ENCODE peak calls at places on chromosomes 6 and 20, in ten cellular contexts. One of them, this sample, is unnamed.
A peak's percentile ranks its signal among the peaks of the same experiment; 100 is the strongest.

GRCh38 chr20:51563597-51564332 is 21.2 kb upstream of the NFATC2 start:
- DNase-seq in ovary: peak; percentile 74
- DNase-seq in effector memory CD4-positive, alpha-beta T cell: no peak
- DNase-seq in GM23338: peak; percentile 79
- DNase-seq in Panc1: peak; percentile 51
- DNase-seq in fibroblast of lung: peak; percentile 90
- DNase-seq in breast epithelium: no peak
- DNase-seq in cardiac muscle cell: peak; percentile 88
- DNase-seq in CD8-positive, alpha-beta memory T cell: no peak
- DNase-seq in left ventricle myocardium inferior: peak; percentile 67
- DNase-seq in this sample: peak; percentile 58

GRCh38 chr20:17631576-17632319 is 50.3 kb downstream of the RRBP1 start:
- DNase-seq in ovary: no peak
- DNase-seq in effector memory CD4-positive, alpha-beta T cell: no peak
- DNase-seq in GM23338: no peak
- DNase-seq in Panc1: no peak
- DNase-seq in fibroblast of lung: no peak
- DNase-seq in breast epithelium: no peak
- DNase-seq in cardiac muscle cell: no peak
- DNase-seq in CD8-positive, alpha-beta memory T cell: no peak
- DNase-seq in left ventricle myocardium inferior: no peak
- DNase-seq in this sample: no peak

GRCh38 chr20:48338717-48339116 is 489.1 kb downstream of the PREX1 start:
- DNase-seq in ovary: no peak
- DNase-seq in effector memory CD4-positive, alpha-beta T cell: no peak
- DNase-seq in GM23338: no peak
- DNase-seq in Panc1: no peak
- DNase-seq in fibroblast of lung: peak; percentile 96
- DNase-seq in breast epithelium: no peak
- DNase-seq in cardiac muscle cell: peak; percentile 81
- DNase-seq in CD8-positive, alpha-beta memory T cell: no peak
- DNase-seq in left ventricle myocardium inferior: no peak
- DNase-seq in this sample: no peak

GRCh38 chr20:25242231-25242630 is 5.7 kb upstream of the PYGB start:
- DNase-seq in ovary: no peak
- DNase-seq in effector memory CD4-positive, alpha-beta T cell: no peak
- DNase-seq in GM23338: no peak
- DNase-seq in Panc1: no peak
- DNase-seq in fibroblast of lung: no peak
- DNase-seq in breast epithelium: no peak
- DNase-seq in cardiac muscle cell: no peak
- DNase-seq in CD8-positive, alpha-beta memory T cell: no peak
- DNase-seq in left ventricle myocardium inferior: no peak
- DNase-seq in this sample: no peak

GRCh38 chr6:32129297-32130088 is 595 bp downstream of the FKBPL start:
- DNase-seq in ovary: peak; percentile 54
- DNase-seq in effector memory CD4-positive, alpha-beta T cell: no peak
- DNase-seq in GM23338: no peak
- DNase-seq in Panc1: no peak
- DNase-seq in fibroblast of lung: no peak
- DNase-seq in breast epithelium: no peak
- DNase-seq in cardiac muscle cell: no peak
- DNase-seq in CD8-positive, alpha-beta memory T cell: no peak
- DNase-seq in left ventricle myocardium inferior: no peak
- DNase-seq in this sample: no peak

GRCh38 chr20:18750735-18751134 is 62.8 kb upstream of the SCP2D1 start:
- DNase-seq in ovary: no peak
- DNase-seq in effector memory CD4-positive, alpha-beta T cell: no peak
- DNase-seq in GM23338: no peak
- DNase-seq in Panc1: no peak
- DNase-seq in fibroblast of lung: no peak
- DNase-seq in breast epithelium: no peak
- DNase-seq in cardiac muscle cell: no peak
- DNase-seq in CD8-positive, alpha-beta memory T cell: no peak
- DNase-seq in left ventricle myocardium inferior: no peak
- DNase-seq in this sample: no peak

GRCh38 chr6:13985663-13986325 is 61.0 kb downstream of the RNF182 start:
- DNase-seq in ovary: no peak
- DNase-seq in effector memory CD4-positive, alpha-beta T cell: no peak
- DNase-seq in GM23338: no peak
- DNase-seq in Panc1: no peak
- DNase-seq in fibroblast of lung: no peak
- DNase-seq in breast epithelium: no peak
- DNase-seq in cardiac muscle cell: no peak
- DNase-seq in CD8-positive, alpha-beta memory T cell: no peak
- DNase-seq in left ventricle myocardium inferior: no peak
- DNase-seq in this sample: no peak

GRCh38 chr20:17622086-17622850 is 52.4 kb downstream of the DSTN start:
- DNase-seq in ovary: no peak
- DNase-seq in effector memory CD4-positive, alpha-beta T cell: no peak
- DNase-seq in GM23338: no peak
- DNase-seq in Panc1: no peak
- DNase-seq in fibroblast of lung: no peak
- DNase-seq in breast epithelium: no peak
- DNase-seq in cardiac muscle cell: no peak
- DNase-seq in CD8-positive, alpha-beta memory T cell: peak; percentile 39
- DNase-seq in left ventricle myocardium inferior: peak; percentile 9
- DNase-seq in this sample: no peak

GRCh38 chr6:100446115-100446921 is 18.4 kb downstream of the SIM1 start:
- DNase-seq in ovary: no peak
- DNase-seq in effector memory CD4-positive, alpha-beta T cell: no peak
- DNase-seq in GM23338: peak; percentile 65
- DNase-seq in Panc1: no peak
- DNase-seq in fibroblast of lung: no peak
- DNase-seq in breast epithelium: no peak
- DNase-seq in cardiac muscle cell: no peak
- DNase-seq in CD8-positive, alpha-beta memory T cell: no peak
- DNase-seq in left ventricle myocardium inferior: no peak
- DNase-seq in this sample: no peak

GRCh38 chr6:7195330-7196018 is 87.7 kb downstream of the RREB1 start:
- DNase-seq in ovary: no peak
- DNase-seq in effector memory CD4-positive, alpha-beta T cell: no peak
- DNase-seq in GM23338: peak; percentile 25
- DNase-seq in Panc1: no peak
- DNase-seq in fibroblast of lung: peak; percentile 53
- DNase-seq in breast epithelium: no peak
- DNase-seq in cardiac muscle cell: no peak
- DNase-seq in CD8-positive, alpha-beta memory T cell: no peak
- DNase-seq in left ventricle myocardium inferior: no peak
- DNase-seq in this sample: no peak

DNA sequence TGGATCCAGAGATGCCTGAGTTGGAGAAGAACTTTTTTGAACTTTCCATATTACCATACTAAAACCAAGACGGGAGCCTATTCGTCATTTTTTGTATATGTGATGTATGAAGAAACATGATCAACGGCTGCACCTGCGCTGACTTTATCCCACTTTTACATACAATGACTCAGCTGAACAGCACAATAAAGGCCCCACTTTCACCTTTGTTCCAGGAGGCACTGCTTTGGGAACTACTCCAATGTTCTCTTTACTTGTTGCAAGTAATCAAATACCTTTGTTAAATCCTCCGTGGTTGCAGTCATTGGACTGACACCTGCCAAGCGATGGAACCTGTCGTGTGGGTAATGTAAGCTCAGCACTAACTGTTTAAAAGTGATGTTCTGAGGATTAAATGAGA is 17.3 kb upstream of the BTN3A2 start:
- DNase-seq in ovary: no peak
- DNase-seq in effector memory CD4-positive, alpha-beta T cell: no peak
- DNase-seq in GM23338: no peak
- DNase-seq in Panc1: no peak
- DNase-seq in fibroblast of lung: no peak
- DNase-seq in breast epithelium: no peak
- DNase-seq in cardiac muscle cell: no peak
- DNase-seq in CD8-positive, alpha-beta memory T cell: no peak
- DNase-seq in left ventricle myocardium inferior: no peak
- DNase-seq in this sample: no peak
- H3K4me3 ChIP-seq in ovary: no peak overlapping the region
- H3K4me3 ChIP-seq in effector memory CD4-positive, alpha-beta T cell: no peak overlapping the region
- H3K4me3 ChIP-seq in GM23338: no peak overlapping the region
- H3K4me3 ChIP-seq in Panc1: no peak overlapping the region
- H3K4me3 ChIP-seq in fibroblast of lung: no peak overlapping the region
- H3K4me3 ChIP-seq in breast epithelium: no peak overlapping the region
- H3K4me3 ChIP-seq in cardiac muscle cell: no peak overlapping the region
- H3K4me3 ChIP-seq in CD8-positive, alpha-beta memory T cell: no peak overlapping the region
- H3K4me3 ChIP-seq in left ventricle myocardium inferior: no peak overlapping the region
- H3K4me3 ChIP-seq in this sample: no peak overlapping the region

DNA sequence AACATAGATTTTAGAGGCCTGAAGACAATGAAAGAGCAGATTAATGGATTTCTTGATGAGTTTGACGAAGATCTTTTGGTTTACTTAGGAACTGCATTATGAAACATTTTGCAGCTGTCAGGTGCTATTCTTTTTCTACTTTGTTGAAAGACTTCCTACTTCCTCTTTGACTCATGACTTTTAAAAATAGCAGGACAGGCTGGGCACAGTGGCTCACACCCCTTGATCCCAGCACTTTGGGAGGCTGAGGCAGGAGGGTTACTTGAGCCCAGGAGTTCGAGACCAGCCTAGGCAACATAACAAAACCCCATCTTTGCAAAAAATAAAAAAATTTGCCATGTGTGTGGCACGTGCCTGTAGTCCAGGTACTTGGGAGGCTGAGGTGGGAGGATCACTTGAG is 52.0 kb downstream of the ITCH start:
- DNase-seq in ovary: no peak
- DNase-seq in effector memory CD4-positive, alpha-beta T cell: no peak
- DNase-seq in GM23338: no peak
- DNase-seq in Panc1: no peak
- DNase-seq in fibroblast of lung: no peak
- DNase-seq in breast epithelium: no peak
- DNase-seq in cardiac muscle cell: no peak
- DNase-seq in CD8-positive, alpha-beta memory T cell: no peak
- DNase-seq in left ventricle myocardium inferior: no peak
- DNase-seq in this sample: no peak
- H3K36me3 ChIP-seq in ovary: no peaks in the 10 kb centered on the region
- H3K36me3 ChIP-seq in effector memory CD4-positive, alpha-beta T cell: peaks cover 35% of the 10 kb centered on the region
- H3K36me3 ChIP-seq in GM23338: peaks cover 3% of the 10 kb centered on the region
- H3K36me3 ChIP-seq in Panc1: peaks cover 36% of the 10 kb centered on the region
- H3K36me3 ChIP-seq in fibroblast of lung: no peaks in the 10 kb centered on the region
- H3K36me3 ChIP-seq in breast epithelium: peaks cover 4% of the 10 kb centered on the region
- H3K36me3 ChIP-seq in cardiac muscle cell: peaks cover 49% of the 10 kb centered on the region
- H3K36me3 ChIP-seq in CD8-positive, alpha-beta memory T cell: peaks cover 28% of the 10 kb centered on the region
- H3K36me3 ChIP-seq in left ventricle myocardium inferior: peaks cover 71% of the 10 kb centered on the region
- H3K36me3 ChIP-seq in this sample: peaks cover 18% of the 10 kb centered on the region

GRCh38 chr6:126667728-126668127 is 327.8 kb downstream of the CENPW start:
- DNase-seq in ovary: no peak
- DNase-seq in effector memory CD4-positive, alpha-beta T cell: no peak
- DNase-seq in GM23338: no peak
- DNase-seq in Panc1: no peak
- DNase-seq in fibroblast of lung: no peak
- DNase-seq in breast epithelium: no peak
- DNase-seq in cardiac muscle cell: no peak
- DNase-seq in CD8-positive, alpha-beta memory T cell: no peak
- DNase-seq in left ventricle myocardium inferior: no peak
- DNase-seq in this sample: no peak

GRCh38 chr6:126672654-126673053 is 332.7 kb downstream of the CENPW start:
- DNase-seq in ovary: no peak
- DNase-seq in effector memory CD4-positive, alpha-beta T cell: no peak
- DNase-seq in GM23338: no peak
- DNase-seq in Panc1: no peak
- DNase-seq in fibroblast of lung: peak; percentile 36
- DNase-seq in breast epithelium: no peak
- DNase-seq in cardiac muscle cell: peak; percentile 34
- DNase-seq in CD8-positive, alpha-beta memory T cell: no peak
- DNase-seq in left ventricle myocardium inferior: no peak
- DNase-seq in this sample: no peak
- H3K4me3 ChIP-seq in ovary: no peak overlapping the region
- H3K4me3 ChIP-seq in effector memory CD4-positive, alpha-beta T cell: no peak overlapping the region
- H3K4me3 ChIP-seq in GM23338: no peak overlapping the region
- H3K4me3 ChIP-seq in Panc1: no peak overlapping the region
- H3K4me3 ChIP-seq in fibroblast of lung: peak overlapping the region; percentile 17
- H3K4me3 ChIP-seq in breast epithelium: no peak overlapping the region
- H3K4me3 ChIP-seq in cardiac muscle cell: no peak overlapping the region
- H3K4me3 ChIP-seq in CD8-positive, alpha-beta memory T cell: no peak overlapping the region
- H3K4me3 ChIP-seq in left ventricle myocardium inferior: no peak overlapping the region
- H3K4me3 ChIP-seq in this sample: no peak overlapping the region

GRCh38 chr6:18244251-18244650 is 20.1 kb downstream of the DEK start:
- DNase-seq in ovary: no peak
- DNase-seq in effector memory CD4-positive, alpha-beta T cell: no peak
- DNase-seq in GM23338: no peak
- DNase-seq in Panc1: no peak
- DNase-seq in fibroblast of lung: no peak
- DNase-seq in breast epithelium: no peak
- DNase-seq in cardiac muscle cell: no peak
- DNase-seq in CD8-positive, alpha-beta memory T cell: no peak
- DNase-seq in left ventricle myocardium inferior: no peak
- DNase-seq in this sample: no peak

GRCh38 chr6:18242062-18242851 is 22.1 kb downstream of the DEK start:
- DNase-seq in ovary: no peak
- DNase-seq in effector memory CD4-positive, alpha-beta T cell: no peak
- DNase-seq in GM23338: no peak
- DNase-seq in Panc1: no peak
- DNase-seq in fibroblast of lung: peak; percentile 80
- DNase-seq in breast epithelium: no peak
- DNase-seq in cardiac muscle cell: peak; percentile 81
- DNase-seq in CD8-positive, alpha-beta memory T cell: no peak
- DNase-seq in left ventricle myocardium inferior: no peak
- DNase-seq in this sample: no peak

GRCh38 chr6:18241208-18241836 is 23.0 kb downstream of the DEK start:
- DNase-seq in ovary: no peak
- DNase-seq in effector memory CD4-positive, alpha-beta T cell: no peak
- DNase-seq in GM23338: no peak
- DNase-seq in Panc1: no peak
- DNase-seq in fibroblast of lung: peak; percentile 37
- DNase-seq in breast epithelium: no peak
- DNase-seq in cardiac muscle cell: no peak
- DNase-seq in CD8-positive, alpha-beta memory T cell: no peak
- DNase-seq in left ventricle myocardium inferior: no peak
- DNase-seq in this sample: no peak

GRCh38 chr6:18245079-18245478 is 19.3 kb downstream of the DEK start:
- DNase-seq in ovary: no peak
- DNase-seq in effector memory CD4-positive, alpha-beta T cell: no peak
- DNase-seq in GM23338: no peak
- DNase-seq in Panc1: no peak
- DNase-seq in fibroblast of lung: no peak
- DNase-seq in breast epithelium: no peak
- DNase-seq in cardiac muscle cell: no peak
- DNase-seq in CD8-positive, alpha-beta memory T cell: no peak
- DNase-seq in left ventricle myocardium inferior: no peak
- DNase-seq in this sample: no peak

GRCh38 chr6:18243302-18243893 is 20.9 kb downstream of the DEK start:
- DNase-seq in ovary: no peak
- DNase-seq in effector memory CD4-positive, alpha-beta T cell: no peak
- DNase-seq in GM23338: no peak
- DNase-seq in Panc1: no peak
- DNase-seq in fibroblast of lung: no peak
- DNase-seq in breast epithelium: no peak
- DNase-seq in cardiac muscle cell: no peak
- DNase-seq in CD8-positive, alpha-beta memory T cell: no peak
- DNase-seq in left ventricle myocardium inferior: no peak
- DNase-seq in this sample: no peak
- H3K36me3 ChIP-seq in ovary: no peaks in the 10 kb centered on the region
- H3K36me3 ChIP-seq in effector memory CD4-positive, alpha-beta T cell: peaks cover 25% of the 10 kb centered on the region
- H3K36me3 ChIP-seq in GM23338: peaks cover 41% of the 10 kb centered on the region
- H3K36me3 ChIP-seq in Panc1: peaks cover 49% of the 10 kb centered on the region
- H3K36me3 ChIP-seq in fibroblast of lung: peaks cover 3% of the 10 kb centered on the region
- H3K36me3 ChIP-seq in breast epithelium: no peaks in the 10 kb centered on the region
- H3K36me3 ChIP-seq in cardiac muscle cell: peaks cover 20% of the 10 kb centered on the region
- H3K36me3 ChIP-seq in CD8-positive, alpha-beta memory T cell: peaks cover 8% of the 10 kb centered on the region
- H3K36me3 ChIP-seq in left ventricle myocardium inferior: peaks cover 53% of the 10 kb centered on the region
- H3K36me3 ChIP-seq in this sample: peaks cover 5% of the 10 kb centered on the region

GRCh38 chr6:10838794-10839333 is 525 bp upstream of the MAK start:
- DNase-seq in ovary: no peak
- DNase-seq in effector memory CD4-positive, alpha-beta T cell: no peak
- DNase-seq in GM23338: no peak
- DNase-seq in Panc1: no peak
- DNase-seq in fibroblast of lung: no peak
- DNase-seq in breast epithelium: no peak
- DNase-seq in cardiac muscle cell: no peak
- DNase-seq in CD8-positive, alpha-beta memory T cell: no peak
- DNase-seq in left ventricle myocardium inferior: no peak
- DNase-seq in this sample: no peak
- H3K4me3 ChIP-seq in ovary: peak overlapping the region; percentile 48
- H3K4me3 ChIP-seq in effector memory CD4-positive, alpha-beta T cell: peak overlapping the region; percentile 69
- H3K4me3 ChIP-seq in GM23338: peak overlapping the region; percentile 88
- H3K4me3 ChIP-seq in Panc1: peak overlapping the region; percentile 86
- H3K4me3 ChIP-seq in fibroblast of lung: peak overlapping the region; percentile 20
- H3K4me3 ChIP-seq in breast epithelium: peak overlapping the region; percentile 73
- H3K4me3 ChIP-seq in cardiac muscle cell: peak overlapping the region; percentile 71
- H3K4me3 ChIP-seq in CD8-positive, alpha-beta memory T cell: peak overlapping the region; percentile 27
- H3K4me3 ChIP-seq in left ventricle myocardium inferior: peak overlapping the region; percentile 76
- H3K4me3 ChIP-seq in this sample: peak overlapping the region; percentile 65